ENCODE peak calls at places on chromosomes 7 and 10, in ten cellular contexts. One of them, this sample, is unnamed.

GRCh38 chr10:49610015-49610734 is at the start of gene SLC18A3:
- DNase-seq in non-pigmented ciliary epithelial cell: no peak
- DNase-seq in iPS-NIHi11: peak
- DNase-seq in lung microvascular endothelial cell: no peak
- DNase-seq in kidney glomerular epithelial cell: no peak
- DNase-seq in occipital lobe: no peak
- DNase-seq in heart left ventricle: no peak
- DNase-seq in stimulated activated CD4-positive, alpha-beta T cell treated with anti-CD3 and anti-CD28 coated beads, Interleukin-1b, Interleukin-23, amount 100 ng/mL, for 4 hours: no peak
- DNase-seq in right cardiac atrium: no peak
- DNase-seq in memory B cell: no peak
- DNase-seq in this sample: no peak

GRCh38 chr7:157461805-157462771 is 125.3 kb downstream of the DNAJB6 start:
- DNase-seq in right cardiac atrium: no peak
- DNase-seq in lung microvascular endothelial cell: no peak
- DNase-seq in non-pigmented ciliary epithelial cell: no peak
- DNase-seq in memory B cell: no peak
- DNase-seq in stimulated activated CD4-positive, alpha-beta T cell treated with anti-CD3 and anti-CD28 coated beads, Interleukin-1b, Interleukin-23, amount 100 ng/mL, for 4 hours: no peak
- DNase-seq in occipital lobe: no peak
- DNase-seq in kidney glomerular epithelial cell: no peak
- DNase-seq in iPS-NIHi11: no peak
- DNase-seq in heart left ventricle: no peak
- DNase-seq in this sample: no peak

GRCh38 chr7:158530800-158531609 is 56.6 kb downstream of the PTPRN2 start:
- DNase-seq in memory B cell: no peak
- DNase-seq in right cardiac atrium: no peak
- DNase-seq in kidney glomerular epithelial cell: no peak
- DNase-seq in lung microvascular endothelial cell: no peak
- DNase-seq in stimulated activated CD4-positive, alpha-beta T cell treated with anti-CD3 and anti-CD28 coated beads, Interleukin-1b, Interleukin-23, amount 100 ng/mL, for 4 hours: no peak
- DNase-seq in non-pigmented ciliary epithelial cell: no peak
- DNase-seq in iPS-NIHi11: no peak
- DNase-seq in heart left ventricle: no peak
- DNase-seq in occipital lobe: no peak
- DNase-seq in this sample: no peak

GRCh38 chr7:28418311-28418710 is 6.0 kb downstream of the CREB5 start:
- DNase-seq in occipital lobe: no peak
- DNase-seq in non-pigmented ciliary epithelial cell: no peak
- DNase-seq in stimulated activated CD4-positive, alpha-beta T cell treated with anti-CD3 and anti-CD28 coated beads, Interleukin-1b, Interleukin-23, amount 100 ng/mL, for 4 hours: no peak
- DNase-seq in right cardiac atrium: no peak
- DNase-seq in kidney glomerular epithelial cell: no peak
- DNase-seq in memory B cell: no peak
- DNase-seq in lung microvascular endothelial cell: no peak
- DNase-seq in heart left ventricle: no peak
- DNase-seq in iPS-NIHi11: no peak
- DNase-seq in this sample: no peak

GRCh38 chr10:109987828-109988227 is 20.0 kb upstream of the ADD3 start:
- DNase-seq in occipital lobe: no peak
- DNase-seq in iPS-NIHi11: no peak
- DNase-seq in kidney glomerular epithelial cell: no peak
- DNase-seq in memory B cell: no peak
- DNase-seq in heart left ventricle: no peak
- DNase-seq in lung microvascular endothelial cell: no peak
- DNase-seq in right cardiac atrium: no peak
- DNase-seq in non-pigmented ciliary epithelial cell: no peak
- DNase-seq in stimulated activated CD4-positive, alpha-beta T cell treated with anti-CD3 and anti-CD28 coated beads, Interleukin-1b, Interleukin-23, amount 100 ng/mL, for 4 hours: no peak
- DNase-seq in this sample: no peak

GRCh38 chr10:22600516-22600915 is 113.9 kb downstream of the PIP4K2A start:
- DNase-seq in right cardiac atrium: no peak
- DNase-seq in iPS-NIHi11: no peak
- DNase-seq in non-pigmented ciliary epithelial cell: no peak
- DNase-seq in heart left ventricle: no peak
- DNase-seq in lung microvascular endothelial cell: no peak
- DNase-seq in memory B cell: no peak
- DNase-seq in occipital lobe: no peak
- DNase-seq in stimulated activated CD4-positive, alpha-beta T cell treated with anti-CD3 and anti-CD28 coated beads, Interleukin-1b, Interleukin-23, amount 100 ng/mL, for 4 hours: no peak
- DNase-seq in kidney glomerular epithelial cell: no peak
- DNase-seq in this sample: no peak

GRCh38 chr7:98474558-98474957 is 73.7 kb upstream of the BAIAP2L1 start:
- DNase-seq in occipital lobe: no peak
- DNase-seq in stimulated activated CD4-positive, alpha-beta T cell treated with anti-CD3 and anti-CD28 coated beads, Interleukin-1b, Interleukin-23, amount 100 ng/mL, for 4 hours: no peak
- DNase-seq in heart left ventricle: no peak
- DNase-seq in kidney glomerular epithelial cell: no peak
- DNase-seq in non-pigmented ciliary epithelial cell: no peak
- DNase-seq in right cardiac atrium: no peak
- DNase-seq in memory B cell: no peak
- DNase-seq in lung microvascular endothelial cell: no peak
- DNase-seq in iPS-NIHi11: no peak
- DNase-seq in this sample: no peak

GRCh38 chr10:78852856-78853255 is 215.9 kb upstream of the ZMIZ1 start:
- DNase-seq in stimulated activated CD4-positive, alpha-beta T cell treated with anti-CD3 and anti-CD28 coated beads, Interleukin-1b, Interleukin-23, amount 100 ng/mL, for 4 hours: no peak
- DNase-seq in heart left ventricle: no peak
- DNase-seq in occipital lobe: no peak
- DNase-seq in non-pigmented ciliary epithelial cell: no peak
- DNase-seq in lung microvascular endothelial cell: peak
- DNase-seq in right cardiac atrium: no peak
- DNase-seq in memory B cell: no peak
- DNase-seq in iPS-NIHi11: peak
- DNase-seq in kidney glomerular epithelial cell: no peak
- DNase-seq in this sample: no peak

GRCh38 chr7:81903115-81903514 is 133.3 kb upstream of the HGF start:
- DNase-seq in occipital lobe: no peak
- DNase-seq in stimulated activated CD4-positive, alpha-beta T cell treated with anti-CD3 and anti-CD28 coated beads, Interleukin-1b, Interleukin-23, amount 100 ng/mL, for 4 hours: no peak
- DNase-seq in kidney glomerular epithelial cell: no peak
- DNase-seq in memory B cell: no peak
- DNase-seq in heart left ventricle: no peak
- DNase-seq in lung microvascular endothelial cell: no peak
- DNase-seq in right cardiac atrium: no peak
- DNase-seq in iPS-NIHi11: no peak
- DNase-seq in non-pigmented ciliary epithelial cell: no peak
- DNase-seq in this sample: no peak

GRCh38 chr10:9102026-9102425 is 1047.5 kb downstream of the GATA3 start:
- DNase-seq in kidney glomerular epithelial cell: no peak
- DNase-seq in stimulated activated CD4-positive, alpha-beta T cell treated with anti-CD3 and anti-CD28 coated beads, Interleukin-1b, Interleukin-23, amount 100 ng/mL, for 4 hours: no peak
- DNase-seq in right cardiac atrium: no peak
- DNase-seq in occipital lobe: no peak
- DNase-seq in memory B cell: no peak
- DNase-seq in iPS-NIHi11: no peak
- DNase-seq in heart left ventricle: no peak
- DNase-seq in non-pigmented ciliary epithelial cell: no peak
- DNase-seq in lung microvascular endothelial cell: no peak
- DNase-seq in this sample: no peak

GRCh38 chr7:143345428-143345900 is 17.0 kb downstream of the FAM131B start:
- DNase-seq in occipital lobe: no peak
- DNase-seq in iPS-NIHi11: peak
- DNase-seq in heart left ventricle: peak
- DNase-seq in lung microvascular endothelial cell: peak
- DNase-seq in stimulated activated CD4-positive, alpha-beta T cell treated with anti-CD3 and anti-CD28 coated beads, Interleukin-1b, Interleukin-23, amount 100 ng/mL, for 4 hours: peak
- DNase-seq in memory B cell: peak
- DNase-seq in right cardiac atrium: peak
- DNase-seq in non-pigmented ciliary epithelial cell: no peak
- DNase-seq in kidney glomerular epithelial cell: peak
- DNase-seq in this sample: no peak

GRCh38 chr10:110615057-110615630 is 29.0 kb upstream of the RBM20 start:
- DNase-seq in memory B cell: no peak
- DNase-seq in lung microvascular endothelial cell: no peak
- DNase-seq in stimulated activated CD4-positive, alpha-beta T cell treated with anti-CD3 and anti-CD28 coated beads, Interleukin-1b, Interleukin-23, amount 100 ng/mL, for 4 hours: no peak
- DNase-seq in heart left ventricle: no peak
- DNase-seq in non-pigmented ciliary epithelial cell: no peak
- DNase-seq in kidney glomerular epithelial cell: no peak
- DNase-seq in occipital lobe: no peak
- DNase-seq in iPS-NIHi11: no peak
- DNase-seq in right cardiac atrium: no peak
- DNase-seq in this sample: no peak

GRCh38 chr7:117682681-117683385 is 190.4 kb downstream of the CTTNBP2 start:
- DNase-seq in non-pigmented ciliary epithelial cell: no peak
- DNase-seq in right cardiac atrium: no peak
- DNase-seq in occipital lobe: no peak
- DNase-seq in iPS-NIHi11: peak
- DNase-seq in kidney glomerular epithelial cell: peak
- DNase-seq in heart left ventricle: no peak
- DNase-seq in stimulated activated CD4-positive, alpha-beta T cell treated with anti-CD3 and anti-CD28 coated beads, Interleukin-1b, Interleukin-23, amount 100 ng/mL, for 4 hours: no peak
- DNase-seq in memory B cell: no peak
- DNase-seq in lung microvascular endothelial cell: no peak
- DNase-seq in this sample: no peak

GRCh38 chr10:132839061-132839460 is 53.1 kb upstream of the NKX6-2 start:
- DNase-seq in memory B cell: no peak
- DNase-seq in occipital lobe: no peak
- DNase-seq in iPS-NIHi11: peak
- DNase-seq in kidney glomerular epithelial cell: no peak
- DNase-seq in non-pigmented ciliary epithelial cell: no peak
- DNase-seq in lung microvascular endothelial cell: no peak
- DNase-seq in stimulated activated CD4-positive, alpha-beta T cell treated with anti-CD3 and anti-CD28 coated beads, Interleukin-1b, Interleukin-23, amount 100 ng/mL, for 4 hours: no peak
- DNase-seq in right cardiac atrium: no peak
- DNase-seq in heart left ventricle: no peak
- DNase-seq in this sample: no peak

GRCh38 chr7:133150760-133151159 is 68.9 kb upstream of the CHCHD3 start:
- DNase-seq in lung microvascular endothelial cell: no peak
- DNase-seq in stimulated activated CD4-positive, alpha-beta T cell treated with anti-CD3 and anti-CD28 coated beads, Interleukin-1b, Interleukin-23, amount 100 ng/mL, for 4 hours: no peak
- DNase-seq in non-pigmented ciliary epithelial cell: no peak
- DNase-seq in iPS-NIHi11: no peak
- DNase-seq in occipital lobe: no peak
- DNase-seq in memory B cell: no peak
- DNase-seq in heart left ventricle: no peak
- DNase-seq in kidney glomerular epithelial cell: no peak
- DNase-seq in right cardiac atrium: no peak
- DNase-seq in this sample: no peak

GRCh38 chr10:11326919-11327318 is 284.5 kb downstream of the USP6NL start:
- DNase-seq in memory B cell: no peak
- DNase-seq in stimulated activated CD4-positive, alpha-beta T cell treated with anti-CD3 and anti-CD28 coated beads, Interleukin-1b, Interleukin-23, amount 100 ng/mL, for 4 hours: no peak
- DNase-seq in lung microvascular endothelial cell: no peak
- DNase-seq in kidney glomerular epithelial cell: no peak
- DNase-seq in heart left ventricle: no peak
- DNase-seq in right cardiac atrium: no peak
- DNase-seq in non-pigmented ciliary epithelial cell: no peak
- DNase-seq in iPS-NIHi11: no peak
- DNase-seq in occipital lobe: no peak
- DNase-seq in this sample: no peak

GRCh38 chr10:22321156-22321711 is 335 bp downstream of the BMI1 start:
- DNase-seq in iPS-NIHi11: peak
- DNase-seq in memory B cell: no peak
- DNase-seq in non-pigmented ciliary epithelial cell: no peak
- DNase-seq in right cardiac atrium: peak
- DNase-seq in lung microvascular endothelial cell: peak
- DNase-seq in heart left ventricle: peak
- DNase-seq in occipital lobe: peak
- DNase-seq in stimulated activated CD4-positive, alpha-beta T cell treated with anti-CD3 and anti-CD28 coated beads, Interleukin-1b, Interleukin-23, amount 100 ng/mL, for 4 hours: peak
- DNase-seq in kidney glomerular epithelial cell: peak
- DNase-seq in this sample: peak

GRCh38 chr7:152351168-152351567 is 84.6 kb downstream of the KMT2C start:
- DNase-seq in lung microvascular endothelial cell: no peak
- DNase-seq in heart left ventricle: no peak
- DNase-seq in memory B cell: no peak
- DNase-seq in stimulated activated CD4-positive, alpha-beta T cell treated with anti-CD3 and anti-CD28 coated beads, Interleukin-1b, Interleukin-23, amount 100 ng/mL, for 4 hours: no peak
- DNase-seq in occipital lobe: no peak
- DNase-seq in iPS-NIHi11: no peak
- DNase-seq in kidney glomerular epithelial cell: no peak
- DNase-seq in non-pigmented ciliary epithelial cell: no peak
- DNase-seq in right cardiac atrium: no peak
- DNase-seq in this sample: no peak

GRCh38 chr10:10872035-10872673 is 145.5 kb upstream of the CELF2 start:
- DNase-seq in stimulated activated CD4-positive, alpha-beta T cell treated with anti-CD3 and anti-CD28 coated beads, Interleukin-1b, Interleukin-23, amount 100 ng/mL, for 4 hours: no peak
- DNase-seq in heart left ventricle: peak
- DNase-seq in iPS-NIHi11: no peak
- DNase-seq in memory B cell: no peak
- DNase-seq in occipital lobe: no peak
- DNase-seq in lung microvascular endothelial cell: peak
- DNase-seq in kidney glomerular epithelial cell: peak
- DNase-seq in right cardiac atrium: no peak
- DNase-seq in non-pigmented ciliary epithelial cell: peak
- DNase-seq in this sample: peak

GRCh38 chr10:53833908-53834307 is 967.1 kb downstream of the PCDH15 start:
- DNase-seq in non-pigmented ciliary epithelial cell: no peak
- DNase-seq in memory B cell: no peak
- DNase-seq in kidney glomerular epithelial cell: no peak
- DNase-seq in occipital lobe: no peak
- DNase-seq in lung microvascular endothelial cell: no peak
- DNase-seq in iPS-NIHi11: no peak
- DNase-seq in heart left ventricle: no peak
- DNase-seq in stimulated activated CD4-positive, alpha-beta T cell treated with anti-CD3 and anti-CD28 coated beads, Interleukin-1b, Interleukin-23, amount 100 ng/mL, for 4 hours: no peak
- DNase-seq in right cardiac atrium: no peak
- DNase-seq in this sample: no peak

GRCh38 chr7:100894860-100895700 is 608 bp downstream of the ACHE start:
- DNase-seq in iPS-NIHi11: peak
- DNase-seq in kidney glomerular epithelial cell: peak
- DNase-seq in memory B cell: peak
- DNase-seq in non-pigmented ciliary epithelial cell: no peak
- DNase-seq in lung microvascular endothelial cell: no peak
- DNase-seq in stimulated activated CD4-positive, alpha-beta T cell treated with anti-CD3 and anti-CD28 coated beads, Interleukin-1b, Interleukin-23, amount 100 ng/mL, for 4 hours: no peak
- DNase-seq in heart left ventricle: no peak
- DNase-seq in right cardiac atrium: peak
- DNase-seq in occipital lobe: peak
- DNase-seq in this sample: no peak

GRCh38 chr10:99285846-99286245 is 43.3 kb upstream of the CNNM1 start:
- DNase-seq in lung microvascular endothelial cell: no peak
- DNase-seq in iPS-NIHi11: no peak
- DNase-seq in heart left ventricle: no peak
- DNase-seq in kidney glomerular epithelial cell: peak
- DNase-seq in right cardiac atrium: no peak
- DNase-seq in non-pigmented ciliary epithelial cell: no peak
- DNase-seq in occipital lobe: no peak
- DNase-seq in memory B cell: no peak
- DNase-seq in stimulated activated CD4-positive, alpha-beta T cell treated with anti-CD3 and anti-CD28 coated beads, Interleukin-1b, Interleukin-23, amount 100 ng/mL, for 4 hours: no peak
- DNase-seq in this sample: no peak

GRCh38 chr10:70270952-70271351 is 12.9 kb downstream of the NPFFR1 start:
- DNase-seq in heart left ventricle: no peak
- DNase-seq in memory B cell: no peak
- DNase-seq in stimulated activated CD4-positive, alpha-beta T cell treated with anti-CD3 and anti-CD28 coated beads, Interleukin-1b, Interleukin-23, amount 100 ng/mL, for 4 hours: no peak
- DNase-seq in iPS-NIHi11: no peak
- DNase-seq in right cardiac atrium: no peak
- DNase-seq in non-pigmented ciliary epithelial cell: no peak
- DNase-seq in kidney glomerular epithelial cell: no peak
- DNase-seq in occipital lobe: no peak
- DNase-seq in lung microvascular endothelial cell: no peak
- DNase-seq in this sample: no peak

GRCh38 chr7:32415936-32416335 is 74.2 kb downstream of the LSM5 start:
- DNase-seq in kidney glomerular epithelial cell: no peak
- DNase-seq in non-pigmented ciliary epithelial cell: no peak
- DNase-seq in lung microvascular endothelial cell: no peak
- DNase-seq in memory B cell: no peak
- DNase-seq in occipital lobe: no peak
- DNase-seq in heart left ventricle: no peak
- DNase-seq in iPS-NIHi11: no peak
- DNase-seq in right cardiac atrium: no peak
- DNase-seq in stimulated activated CD4-positive, alpha-beta T cell treated with anti-CD3 and anti-CD28 coated beads, Interleukin-1b, Interleukin-23, amount 100 ng/mL, for 4 hours: no peak
- DNase-seq in this sample: no peak

GRCh38 chr10:132997517-132998265 is 55.3 kb upstream of the CFAP46 start:
- DNase-seq in non-pigmented ciliary epithelial cell: no peak
- DNase-seq in kidney glomerular epithelial cell: no peak
- DNase-seq in stimulated activated CD4-positive, alpha-beta T cell treated with anti-CD3 and anti-CD28 coated beads, Interleukin-1b, Interleukin-23, amount 100 ng/mL, for 4 hours: no peak
- DNase-seq in occipital lobe: no peak
- DNase-seq in right cardiac atrium: peak
- DNase-seq in lung microvascular endothelial cell: no peak
- DNase-seq in heart left ventricle: no peak
- DNase-seq in iPS-NIHi11: no peak
- DNase-seq in memory B cell: no peak
- DNase-seq in this sample: no peak

GRCh38 chr10:96334888-96335526 is 23.8 kb downstream of the OPALIN start:
- DNase-seq in heart left ventricle: no peak
- DNase-seq in non-pigmented ciliary epithelial cell: no peak
- DNase-seq in stimulated activated CD4-positive, alpha-beta T cell treated with anti-CD3 and anti-CD28 coated beads, Interleukin-1b, Interleukin-23, amount 100 ng/mL, for 4 hours: no peak
- DNase-seq in right cardiac atrium: no peak
- DNase-seq in occipital lobe: no peak
- DNase-seq in memory B cell: no peak
- DNase-seq in lung microvascular endothelial cell: peak
- DNase-seq in iPS-NIHi11: peak
- DNase-seq in kidney glomerular epithelial cell: peak
- DNase-seq in this sample: peak

GRCh38 chr7:49483142-49483541 is 290.3 kb upstream of the VWC2 start:
- DNase-seq in kidney glomerular epithelial cell: no peak
- DNase-seq in iPS-NIHi11: peak
- DNase-seq in stimulated activated CD4-positive, alpha-beta T cell treated with anti-CD3 and anti-CD28 coated beads, Interleukin-1b, Interleukin-23, amount 100 ng/mL, for 4 hours: no peak
- DNase-seq in memory B cell: no peak
- DNase-seq in right cardiac atrium: no peak
- DNase-seq in lung microvascular endothelial cell: no peak
- DNase-seq in occipital lobe: no peak
- DNase-seq in heart left ventricle: peak
- DNase-seq in non-pigmented ciliary epithelial cell: no peak
- DNase-seq in this sample: no peak

GRCh38 chr7:5692112-5692844 is 89.2 kb downstream of the RNF216 start:
- DNase-seq in memory B cell: no peak
- DNase-seq in non-pigmented ciliary epithelial cell: peak
- DNase-seq in iPS-NIHi11: no peak
- DNase-seq in right cardiac atrium: peak
- DNase-seq in kidney glomerular epithelial cell: peak
- DNase-seq in heart left ventricle: peak
- DNase-seq in lung microvascular endothelial cell: peak
- DNase-seq in occipital lobe: peak
- DNase-seq in stimulated activated CD4-positive, alpha-beta T cell treated with anti-CD3 and anti-CD28 coated beads, Interleukin-1b, Interleukin-23, amount 100 ng/mL, for 4 hours: no peak
- DNase-seq in this sample: peak